ENCODE peak calls at places on chromosomes 5 and 9, in nine cellular contexts. J is adrenal gland; O is cardiac muscle cell; Z is PC-9; K is PC-3; E is upper lobe of left lung; U is CD8-positive, alpha-beta T cell; G is upper lobe of right lung; T is heart right ventricle. M is an unnamed sample.
A peak's percentile ranks its signal among the peaks of the same experiment; 100 is the strongest.

GRCh38 chr9:85536076-85536475 is 205.7 kb downstream of the AGTPBP1 start:
- DNase-seq in J (no peak), O (peak; percentile 97), Z (peak; percentile 20), K (peak; percentile 39), E (peak; percentile 39), U (no peak), G (no peak), T (no peak), M (no peak)

GRCh38 chr5:102451082-102451481 is 47.7 kb downstream of the SLCO6A1 start:
- DNase-seq in J (no peak), O (no peak), Z (no peak), K (no peak), E (no peak), U (no peak), G (no peak), T (no peak), M (no peak)

GRCh38 chr5:4275232-4275631 is 679.6 kb downstream of the IRX1 start:
- DNase-seq in J (no peak), O (no peak), Z (no peak), K (no peak), E (no peak), U (no peak), G (no peak), T (no peak), M (no peak)

GRCh38 chr5:1367149-1367548 is 22.2 kb upstream of the CLPTM1L start:
- DNase-seq in J (no peak), O (no peak), Z (no peak), K (no peak), E (no peak), U (no peak), G (no peak), T (no peak), M (no peak)

GRCh38 chr5:10663531-10664183 is 97.4 kb downstream of the DAP start:
- DNase-seq in J (no peak), O (peak; percentile 47), Z (no peak), K (peak; percentile 60), E (no peak), U (no peak), G (no peak), T (no peak), M (no peak)

GRCh38 chr5:73314395-73315195 is 134.0 kb downstream of the FOXD1 start:
- DNase-seq in J (no peak), O (no peak), Z (no peak), K (peak; percentile 71), E (no peak), U (no peak), G (no peak), T (no peak), M (no peak)

GRCh38 chr5:16690243-16690839 is 73.5 kb upstream of the RETREG1 start:
- DNase-seq in J (no peak), O (peak; percentile 66), Z (peak; percentile 66), K (peak; percentile 87), E (no peak), U (no peak), G (no peak), T (no peak), M (no peak)

GRCh38 chr5:68932830-68933434 is 160.9 kb upstream of the SLC30A5 start:
- DNase-seq in J (no peak), O (no peak), Z (no peak), K (no peak), E (no peak), U (peak; percentile 37), G (no peak), T (no peak), M (no peak)

GRCh38 chr9:126877418-126877817 is 17.0 kb downstream of the ZBTB34 start:
- DNase-seq in J (no peak), O (no peak), Z (no peak), K (no peak), E (no peak), U (no peak), G (peak; percentile 35), T (no peak), M (no peak)

GRCh38 chr9:101738566-101739183 is at the start of gene GRIN3A:
- DNase-seq in J (peak; percentile 16), O (no peak), Z (no peak), K (no peak), E (no peak), U (no peak), G (peak; percentile 61), T (peak; percentile 42), M (no peak)

GRCh38 chr5:123571927-123572326 is 60.0 kb downstream of the CSNK1G3 start:
- DNase-seq in J (no peak), O (peak; percentile 6), Z (no peak), K (no peak), E (no peak), U (no peak), G (no peak), T (no peak), M (no peak)

GRCh38 chr9:5263568-5264218 is 32.5 kb downstream of the INSL4 start:
- DNase-seq in J (no peak), O (peak; percentile 39), Z (no peak), K (peak; percentile 32), E (no peak), U (no peak), G (no peak), T (no peak), M (no peak)

GRCh38 chr5:38462972-38463633 is 93.3 kb downstream of the LIFR start:
- DNase-seq in J (no peak), O (no peak), Z (peak; percentile 34), K (peak; percentile 88), E (no peak), U (no peak), G (no peak), T (no peak), M (no peak)

GRCh38 chr9:109914280-109915027 is 134.5 kb downstream of the PALM2AKAP2 start:
- DNase-seq in J (no peak), O (peak; percentile 97), Z (no peak), K (peak; percentile 43), E (no peak), U (no peak), G (no peak), T (no peak), M (no peak)

GRCh38 chr5:179131886-179132585 is 71.9 kb downstream of the ZNF354C start:
- DNase-seq in J (no peak), O (no peak), Z (no peak), K (no peak), E (no peak), U (no peak), G (no peak), T (no peak), M (no peak)

GRCh38 chr9:33750839-33751339 is 44.5 kb upstream of the PRSS3 start:
- DNase-seq in J (no peak), O (peak; percentile 4), Z (no peak), K (no peak), E (no peak), U (no peak), G (no peak), T (no peak), M (no peak)
- H3K4me3 ChIP-seq in J (no peak overlapping the region), O (peak overlapping the region; percentile 7), Z (peak overlapping the region; percentile 66), K (peak overlapping the region; percentile 70), E (no peak overlapping the region), U (no peak overlapping the region), G (no peak overlapping the region), T (peak overlapping the region; percentile 24), M (no peak overlapping the region)

GRCh38 chr5:157560560-157560959 is 15.0 kb downstream of the ADAM19 start:
- DNase-seq in J (no peak), O (no peak), Z (no peak), K (no peak), E (no peak), U (no peak), G (no peak), T (no peak), M (no peak)
- H3K4me1 ChIP-seq in J (peaks cover 25% of the 10 kb centered on the region), O (peaks cover 32% of the 10 kb centered on the region), Z (peaks cover 49% of the 10 kb centered on the region), K (peaks cover 59% of the 10 kb centered on the region), E (peaks cover 40% of the 10 kb centered on the region), U (no peaks in the 10 kb centered on the region), G (peaks cover 35% of the 10 kb centered on the region), T (peaks cover 95% of the 10 kb centered on the region), M (peaks cover 57% of the 10 kb centered on the region)

GRCh38 chr9:132885691-132886357 is 7.1 kb downstream of the SPACA9 start:
- DNase-seq in J (no peak), O (no peak), Z (no peak), K (no peak), E (no peak), U (no peak), G (peak; percentile 47), T (no peak), M (no peak)

GRCh38 chr9:132886358-132886725 is 7.6 kb downstream of the SPACA9 start:
- DNase-seq in J (no peak), O (no peak), Z (no peak), K (no peak), E (no peak), U (no peak), G (peak; percentile 37), T (no peak), M (no peak)

GRCh38 chr9:132887181-132888120 is 8.8 kb downstream of the SPACA9 start:
- DNase-seq in J (no peak), O (no peak), Z (no peak), K (no peak), E (no peak), U (no peak), G (no peak), T (no peak), M (no peak)

GRCh38 chr9:132892383-132892782 is 13.7 kb downstream of the SPACA9 start:
- DNase-seq in J (no peak), O (no peak), Z (no peak), K (no peak), E (peak; percentile 46), U (no peak), G (no peak), T (no peak), M (no peak)

DNA sequence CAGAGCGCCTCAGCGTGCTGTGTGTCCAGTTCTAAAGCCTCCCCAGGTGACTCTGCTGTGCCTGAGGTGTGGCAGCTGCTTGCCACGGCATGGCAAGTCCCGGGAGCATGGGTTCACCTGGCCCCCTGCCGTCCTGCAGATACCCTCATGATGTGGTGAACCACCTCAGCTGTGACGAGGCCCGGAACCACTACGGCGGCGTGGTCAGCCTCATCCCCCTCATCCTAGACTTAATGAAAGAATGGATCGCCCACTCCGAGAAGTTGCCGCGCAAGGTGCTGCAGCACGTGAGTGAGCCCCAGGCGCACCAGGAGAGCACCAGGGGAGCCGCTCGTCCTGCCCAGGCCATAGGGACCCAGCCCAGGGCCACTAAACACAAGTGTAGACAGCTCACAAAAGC is 9.5 kb downstream of the SPACA9 start:
- DNase-seq in J (no peak), O (no peak), Z (no peak), K (no peak), E (no peak), U (no peak), G (no peak), T (no peak), M (no peak)
- H3K4me3 ChIP-seq in J (no peak overlapping the region), O (no peak overlapping the region), Z (no peak overlapping the region), K (no peak overlapping the region), E (no peak overlapping the region), U (no peak overlapping the region), G (no peak overlapping the region), T (no peak overlapping the region), M (no peak overlapping the region)

DNA sequence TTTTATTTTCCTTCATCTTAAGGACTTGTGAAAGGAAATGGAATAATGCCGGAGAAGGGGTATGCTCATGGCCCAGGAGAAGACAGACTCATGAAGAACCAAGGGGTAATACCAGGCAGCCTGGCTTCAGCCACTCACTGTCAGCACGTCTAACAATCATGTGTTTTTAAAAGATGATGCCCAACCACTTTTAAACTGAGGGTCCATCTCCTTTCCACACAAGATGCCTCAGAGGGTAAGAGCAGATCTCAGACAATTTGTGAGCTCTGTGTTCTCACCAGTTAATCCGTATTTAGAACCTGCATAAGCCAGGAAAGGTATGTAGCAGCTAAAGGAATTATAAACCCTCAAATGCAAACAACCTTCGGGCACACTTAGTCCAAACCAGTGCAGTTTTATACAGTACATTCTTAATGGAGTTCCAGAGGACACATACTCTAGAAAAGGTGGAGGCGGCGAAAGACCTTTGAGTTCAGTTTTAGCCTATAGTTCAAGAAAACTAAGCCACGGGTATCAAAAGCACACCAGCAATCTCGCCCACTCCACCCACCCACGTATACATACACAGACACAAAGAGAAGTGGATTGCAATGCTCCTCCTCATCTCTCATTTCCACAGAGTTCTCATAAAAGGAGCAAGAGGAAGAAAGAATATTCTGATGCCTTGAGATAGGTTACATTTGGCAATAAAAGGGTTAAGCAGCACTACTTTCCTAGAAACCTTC is 2.6 kb downstream of the DIAPH1 start:
- DNase-seq in J (no peak), O (no peak), Z (no peak), K (no peak), E (no peak), U (no peak), G (no peak), T (no peak), M (no peak)
- H3K4me1 ChIP-seq in J (peaks cover 29% of the 10 kb centered on the region), O (peaks cover 22% of the 10 kb centered on the region), Z (peaks cover 18% of the 10 kb centered on the region), K (peaks cover 17% of the 10 kb centered on the region), E (peaks cover 48% of the 10 kb centered on the region), U (peaks cover 58% of the 10 kb centered on the region), G (peaks cover 40% of the 10 kb centered on the region), T (peaks cover 64% of the 10 kb centered on the region), M (peaks cover 36% of the 10 kb centered on the region)

M was measured in effector memory CD4-positive, alpha-beta T cell.